ENCODE peak calls at places on chromosome 21, in five cellular contexts. T is AML-193; P is AG08395; K is fibroblast of the conjunctiva; I is stimulated activated naive CD8-positive, alpha-beta T cell treated with anti-CD3 and anti-CD28 coated beads, Interleukin-15, amount 100 ng/mL, for 72 hours. B is an unnamed sample.

GRCh38 chr21:31043495-31043894 is 5.2 kb upstream of the KRTAP19-8 start:
- DNase-seq in T (no peak), P (no peak), K (no peak), I (no peak), B (no peak)

GRCh38 chr21:15908187-15908586 is 178.4 kb downstream of the USP25 start:
- DNase-seq in T (no peak), P (no peak), K (peak), I (no peak), B (no peak)

GRCh38 chr21:25638634-25639166 is 358 bp upstream of the JAM2 start:
- DNase-seq in T (no peak), P (peak), K (no peak), I (no peak), B (no peak)

GRCh38 chr21:24223625-24224024 is 1383.7 kb downstream of the MRPL39 start:
- DNase-seq in T (no peak), P (no peak), K (no peak), I (no peak), B (no peak)

GRCh38 chr21:46038341-46038829 is 56.8 kb downstream of the COL6A1 start:
- DNase-seq in T (no peak), P (no peak), K (no peak), I (no peak), B (no peak)

GRCh38 chr21:43204638-43205037 is 35.8 kb downstream of the CRYAA start:
- DNase-seq in T (no peak), P (no peak), K (no peak), I (no peak), B (no peak)

GRCh38 chr21:33162436-33162921 is 67.3 kb upstream of the IFNAR2 start:
- DNase-seq in T (no peak), P (no peak), K (no peak), I (no peak), B (no peak)

GRCh38 chr21:15000076-15000475 is 64.7 kb downstream of the NRIP1 start:
- DNase-seq in T (no peak), P (peak), K (no peak), I (no peak), B (no peak)

GRCh38 chr21:45997495-45998275 is 16.1 kb downstream of the COL6A1 start:
- DNase-seq in T (no peak), P (no peak), K (no peak), I (no peak), B (no peak)

B was measured in small intestine.